ENCODE peak calls at places on chromosomes 13 and 19, in seven cellular contexts. One of them, this sample, is unnamed.

GRCh38 chr19:7694499-7694898 is 7.4 kb downstream of the FCER2 start:
- DNase-seq in ovary: no peak
- DNase-seq in psoas muscle: no peak
- DNase-seq in esophagus squamous epithelium: no peak
- DNase-seq in CD8-positive, alpha-beta T cell: no peak
- DNase-seq in upper lobe of right lung: no peak
- DNase-seq in left lung: no peak
- DNase-seq in this sample: no peak

GRCh38 chr13:27810461-27810860 is 18.2 kb downstream of the GSX1 start:
- DNase-seq in ovary: no peak
- DNase-seq in psoas muscle: no peak
- DNase-seq in esophagus squamous epithelium: no peak
- DNase-seq in CD8-positive, alpha-beta T cell: no peak
- DNase-seq in upper lobe of right lung: no peak
- DNase-seq in left lung: no peak
- DNase-seq in this sample: no peak

GRCh38 chr19:49324801-49325491 is at the start of gene SLC6A16:
- DNase-seq in ovary: no peak
- DNase-seq in psoas muscle: no peak
- DNase-seq in esophagus squamous epithelium: no peak
- DNase-seq in CD8-positive, alpha-beta T cell: no peak
- DNase-seq in upper lobe of right lung: peak; percentile 52
- DNase-seq in left lung: no peak
- DNase-seq in this sample: no peak

GRCh38 chr13:88085036-88085435 is 413.9 kb downstream of the SLITRK5 start:
- DNase-seq in ovary: no peak
- DNase-seq in psoas muscle: no peak
- DNase-seq in esophagus squamous epithelium: no peak
- DNase-seq in CD8-positive, alpha-beta T cell: no peak
- DNase-seq in upper lobe of right lung: no peak
- DNase-seq in left lung: no peak
- DNase-seq in this sample: no peak

GRCh38 chr13:95335667-95336066 is 34.4 kb upstream of the ABCC4 start:
- DNase-seq in ovary: no peak
- DNase-seq in psoas muscle: no peak
- DNase-seq in esophagus squamous epithelium: no peak
- DNase-seq in CD8-positive, alpha-beta T cell: no peak
- DNase-seq in upper lobe of right lung: no peak
- DNase-seq in left lung: no peak
- DNase-seq in this sample: no peak

GRCh38 chr19:48804496-48804895 is 6.3 kb downstream of the BCAT2 start:
- DNase-seq in ovary: no peak
- DNase-seq in psoas muscle: no peak
- DNase-seq in esophagus squamous epithelium: no peak
- DNase-seq in CD8-positive, alpha-beta T cell: no peak
- DNase-seq in upper lobe of right lung: no peak
- DNase-seq in left lung: no peak
- DNase-seq in this sample: no peak

GRCh38 chr13:99468971-99469545 is 32.2 kb upstream of the TM9SF2 start:
- DNase-seq in ovary: no peak
- DNase-seq in psoas muscle: no peak
- DNase-seq in esophagus squamous epithelium: no peak
- DNase-seq in CD8-positive, alpha-beta T cell: no peak
- DNase-seq in upper lobe of right lung: no peak
- DNase-seq in left lung: no peak
- DNase-seq in this sample: no peak

GRCh38 chr13:96091164-96091931 is 1.4 kb downstream of the HS6ST3 start:
- DNase-seq in ovary: peak; percentile 34
- DNase-seq in psoas muscle: peak; percentile 13
- DNase-seq in esophagus squamous epithelium: no peak
- DNase-seq in CD8-positive, alpha-beta T cell: no peak
- DNase-seq in upper lobe of right lung: peak; percentile 63
- DNase-seq in left lung: no peak
- DNase-seq in this sample: no peak

GRCh38 chr13:73922728-73923393 is 211.3 kb downstream of the KLF12 start:
- DNase-seq in ovary: no peak
- DNase-seq in psoas muscle: no peak
- DNase-seq in esophagus squamous epithelium: no peak
- DNase-seq in CD8-positive, alpha-beta T cell: no peak
- DNase-seq in upper lobe of right lung: no peak
- DNase-seq in left lung: no peak
- DNase-seq in this sample: no peak

GRCh38 chr13:21812192-21812626 is 141.3 kb downstream of the FGF9 start:
- DNase-seq in ovary: no peak
- DNase-seq in psoas muscle: no peak
- DNase-seq in esophagus squamous epithelium: no peak
- DNase-seq in CD8-positive, alpha-beta T cell: no peak
- DNase-seq in upper lobe of right lung: no peak
- DNase-seq in left lung: no peak
- DNase-seq in this sample: no peak

GRCh38 chr13:101139076-101139475 is 277.2 kb downstream of the NALCN start:
- DNase-seq in ovary: no peak
- DNase-seq in psoas muscle: no peak
- DNase-seq in esophagus squamous epithelium: no peak
- DNase-seq in CD8-positive, alpha-beta T cell: no peak
- DNase-seq in upper lobe of right lung: no peak
- DNase-seq in left lung: no peak
- DNase-seq in this sample: no peak

GRCh38 chr19:56097306-56097705 is 23.8 kb downstream of the ZNF787 start:
- DNase-seq in ovary: no peak
- DNase-seq in psoas muscle: no peak
- DNase-seq in esophagus squamous epithelium: no peak
- DNase-seq in CD8-positive, alpha-beta T cell: no peak
- DNase-seq in upper lobe of right lung: no peak
- DNase-seq in left lung: no peak
- DNase-seq in this sample: no peak

GRCh38 chr19:46124638-46125115 is at the start of gene IGFL3:
- DNase-seq in ovary: no peak
- DNase-seq in psoas muscle: no peak
- DNase-seq in esophagus squamous epithelium: no peak
- DNase-seq in CD8-positive, alpha-beta T cell: no peak
- DNase-seq in upper lobe of right lung: no peak
- DNase-seq in left lung: no peak
- DNase-seq in this sample: no peak

GRCh38 chr13:98577823-98578285 is 947 bp upstream of the STK24 start:
- DNase-seq in ovary: peak; percentile 45
- DNase-seq in psoas muscle: no peak
- DNase-seq in esophagus squamous epithelium: no peak
- DNase-seq in CD8-positive, alpha-beta T cell: no peak
- DNase-seq in upper lobe of right lung: no peak
- DNase-seq in left lung: no peak
- DNase-seq in this sample: no peak

GRCh38 chr13:76440568-76440967 is 445.6 kb downstream of the KCTD12 start:
- DNase-seq in ovary: no peak
- DNase-seq in psoas muscle: no peak
- DNase-seq in esophagus squamous epithelium: no peak
- DNase-seq in CD8-positive, alpha-beta T cell: no peak
- DNase-seq in upper lobe of right lung: no peak
- DNase-seq in left lung: no peak
- DNase-seq in this sample: no peak

GRCh38 chr19:42423462-42424344 is 3.5 kb downstream of the LIPE start:
- DNase-seq in ovary: peak; percentile 84
- DNase-seq in psoas muscle: peak; percentile 84
- DNase-seq in esophagus squamous epithelium: peak; percentile 65
- DNase-seq in CD8-positive, alpha-beta T cell: peak; percentile 95
- DNase-seq in upper lobe of right lung: peak; percentile 90
- DNase-seq in left lung: peak; percentile 87
- DNase-seq in this sample: no peak

GRCh38 chr13:85236431-85236830 is 562.8 kb downstream of the SLITRK6 start:
- DNase-seq in ovary: no peak
- DNase-seq in psoas muscle: no peak
- DNase-seq in esophagus squamous epithelium: no peak
- DNase-seq in CD8-positive, alpha-beta T cell: no peak
- DNase-seq in upper lobe of right lung: no peak
- DNase-seq in left lung: no peak
- DNase-seq in this sample: no peak

GRCh38 chr19:48511800-48512503 is at the start of gene LMTK3:
- DNase-seq in ovary: no peak
- DNase-seq in psoas muscle: no peak
- DNase-seq in esophagus squamous epithelium: no peak
- DNase-seq in CD8-positive, alpha-beta T cell: peak; percentile 88
- DNase-seq in upper lobe of right lung: no peak
- DNase-seq in left lung: no peak
- DNase-seq in this sample: no peak

DNA sequence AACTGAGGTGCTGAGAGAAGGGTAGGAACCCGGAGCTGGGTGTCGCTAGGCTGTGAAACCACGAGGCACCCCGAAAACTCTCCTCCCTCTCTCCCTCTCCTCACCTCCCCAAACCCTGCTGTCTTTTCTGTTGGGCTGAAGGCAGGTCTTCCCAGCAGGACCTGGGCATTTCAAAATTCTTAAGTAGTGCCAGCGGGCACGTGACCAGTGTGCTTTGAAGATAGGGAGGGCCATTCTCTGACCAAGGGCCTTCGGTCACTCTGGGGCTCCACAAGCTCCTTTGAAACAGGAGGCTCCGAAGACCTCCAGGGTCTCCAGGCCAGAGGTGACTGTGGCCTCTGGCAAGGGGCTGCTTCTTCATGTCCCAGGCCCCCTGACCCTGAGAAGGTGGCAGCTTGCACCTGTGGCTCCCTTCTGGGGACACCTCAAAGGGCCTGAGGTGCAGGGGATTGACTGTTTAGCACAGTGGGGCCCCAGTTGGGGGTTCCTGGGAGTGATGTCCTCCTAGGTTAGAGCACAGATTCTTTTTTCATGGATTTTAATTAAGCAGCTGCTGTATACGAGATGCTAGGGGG is 48.3 kb downstream of the DNM2 start:
- DNase-seq in ovary: no peak
- DNase-seq in psoas muscle: no peak
- DNase-seq in esophagus squamous epithelium: no peak
- DNase-seq in CD8-positive, alpha-beta T cell: no peak
- DNase-seq in upper lobe of right lung: peak; percentile 75
- DNase-seq in left lung: no peak
- DNase-seq in this sample: no peak
- H3K4me1 ChIP-seq in ovary: peaks cover 26% of the 10 kb centered on the region
- H3K4me1 ChIP-seq in psoas muscle: peaks cover 58% of the 10 kb centered on the region
- H3K4me1 ChIP-seq in esophagus squamous epithelium: peaks cover 46% of the 10 kb centered on the region
- H3K4me1 ChIP-seq in CD8-positive, alpha-beta T cell: peaks cover 36% of the 10 kb centered on the region
- H3K4me1 ChIP-seq in upper lobe of right lung: peaks cover 72% of the 10 kb centered on the region
- H3K4me1 ChIP-seq in left lung: peaks cover 92% of the 10 kb centered on the region
- H3K4me1 ChIP-seq in this sample: peaks cover 72% of the 10 kb centered on the region

GRCh38 chr13:71801781-71802180 is 65.2 kb downstream of the DACH1 start:
- DNase-seq in ovary: no peak
- DNase-seq in psoas muscle: no peak
- DNase-seq in esophagus squamous epithelium: no peak
- DNase-seq in CD8-positive, alpha-beta T cell: no peak
- DNase-seq in upper lobe of right lung: no peak
- DNase-seq in left lung: no peak
- DNase-seq in this sample: no peak
- H3K4me1 ChIP-seq in ovary: no peaks in the 10 kb centered on the region
- H3K4me1 ChIP-seq in psoas muscle: no peaks in the 10 kb centered on the region
- H3K4me1 ChIP-seq in esophagus squamous epithelium: no peaks in the 10 kb centered on the region
- H3K4me1 ChIP-seq in CD8-positive, alpha-beta T cell: no peaks in the 10 kb centered on the region
- H3K4me1 ChIP-seq in upper lobe of right lung: no peaks in the 10 kb centered on the region
- H3K4me1 ChIP-seq in left lung: peaks cover 74% of the 10 kb centered on the region
- H3K4me1 ChIP-seq in this sample: no peaks in the 10 kb centered on the region

GRCh38 chr13:97239943-97240788 is 18.0 kb downstream of the MBNL2 start:
- DNase-seq in ovary: no peak
- DNase-seq in psoas muscle: no peak
- DNase-seq in esophagus squamous epithelium: no peak
- DNase-seq in CD8-positive, alpha-beta T cell: no peak
- DNase-seq in upper lobe of right lung: no peak
- DNase-seq in left lung: no peak
- DNase-seq in this sample: no peak

GRCh38 chr13:97240789-97241734 is 18.9 kb downstream of the MBNL2 start:
- DNase-seq in ovary: no peak
- DNase-seq in psoas muscle: no peak
- DNase-seq in esophagus squamous epithelium: no peak
- DNase-seq in CD8-positive, alpha-beta T cell: no peak
- DNase-seq in upper lobe of right lung: no peak
- DNase-seq in left lung: no peak
- DNase-seq in this sample: no peak

GRCh38 chr13:97238883-97239282 is 16.8 kb downstream of the MBNL2 start:
- DNase-seq in ovary: no peak
- DNase-seq in psoas muscle: no peak
- DNase-seq in esophagus squamous epithelium: no peak
- DNase-seq in CD8-positive, alpha-beta T cell: no peak
- DNase-seq in upper lobe of right lung: no peak
- DNase-seq in left lung: no peak
- DNase-seq in this sample: no peak

GRCh38 chr13:97238432-97238831 is 16.3 kb downstream of the MBNL2 start:
- DNase-seq in ovary: no peak
- DNase-seq in psoas muscle: no peak
- DNase-seq in esophagus squamous epithelium: no peak
- DNase-seq in CD8-positive, alpha-beta T cell: no peak
- DNase-seq in upper lobe of right lung: no peak
- DNase-seq in left lung: no peak
- DNase-seq in this sample: no peak

DNA sequence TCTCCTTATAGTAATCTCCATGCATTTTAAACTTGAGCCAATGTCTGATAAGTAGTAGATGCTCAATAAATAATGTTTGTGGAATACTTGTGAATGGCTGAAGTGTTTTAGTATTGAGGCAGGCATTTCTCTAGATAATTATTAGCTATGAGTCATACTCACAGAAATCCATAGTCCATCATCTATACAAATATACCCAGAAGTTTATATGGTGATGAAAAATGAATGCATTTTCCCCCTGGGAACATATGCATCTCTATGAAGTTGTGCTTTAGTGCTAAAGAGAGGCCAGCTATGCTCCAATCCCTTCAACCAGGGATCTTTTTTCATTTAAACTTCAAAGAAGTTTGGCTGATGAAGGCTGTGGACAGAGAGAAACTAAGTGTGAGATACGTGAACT is 17.2 kb downstream of the MBNL2 start:
- DNase-seq in ovary: no peak
- DNase-seq in psoas muscle: no peak
- DNase-seq in esophagus squamous epithelium: no peak
- DNase-seq in CD8-positive, alpha-beta T cell: no peak
- DNase-seq in upper lobe of right lung: no peak
- DNase-seq in left lung: no peak
- DNase-seq in this sample: no peak
- H3K4me1 ChIP-seq in ovary: peaks cover 23% of the 10 kb centered on the region
- H3K4me1 ChIP-seq in psoas muscle: peaks cover 91% of the 10 kb centered on the region
- H3K4me1 ChIP-seq in esophagus squamous epithelium: peaks cover 12% of the 10 kb centered on the region
- H3K4me1 ChIP-seq in CD8-positive, alpha-beta T cell: peaks cover 3% of the 10 kb centered on the region
- H3K4me1 ChIP-seq in upper lobe of right lung: peaks cover 86% of the 10 kb centered on the region
- H3K4me1 ChIP-seq in left lung: peaks cover 83% of the 10 kb centered on the region
- H3K4me1 ChIP-seq in this sample: peaks cover 96% of the 10 kb centered on the region

DNA sequence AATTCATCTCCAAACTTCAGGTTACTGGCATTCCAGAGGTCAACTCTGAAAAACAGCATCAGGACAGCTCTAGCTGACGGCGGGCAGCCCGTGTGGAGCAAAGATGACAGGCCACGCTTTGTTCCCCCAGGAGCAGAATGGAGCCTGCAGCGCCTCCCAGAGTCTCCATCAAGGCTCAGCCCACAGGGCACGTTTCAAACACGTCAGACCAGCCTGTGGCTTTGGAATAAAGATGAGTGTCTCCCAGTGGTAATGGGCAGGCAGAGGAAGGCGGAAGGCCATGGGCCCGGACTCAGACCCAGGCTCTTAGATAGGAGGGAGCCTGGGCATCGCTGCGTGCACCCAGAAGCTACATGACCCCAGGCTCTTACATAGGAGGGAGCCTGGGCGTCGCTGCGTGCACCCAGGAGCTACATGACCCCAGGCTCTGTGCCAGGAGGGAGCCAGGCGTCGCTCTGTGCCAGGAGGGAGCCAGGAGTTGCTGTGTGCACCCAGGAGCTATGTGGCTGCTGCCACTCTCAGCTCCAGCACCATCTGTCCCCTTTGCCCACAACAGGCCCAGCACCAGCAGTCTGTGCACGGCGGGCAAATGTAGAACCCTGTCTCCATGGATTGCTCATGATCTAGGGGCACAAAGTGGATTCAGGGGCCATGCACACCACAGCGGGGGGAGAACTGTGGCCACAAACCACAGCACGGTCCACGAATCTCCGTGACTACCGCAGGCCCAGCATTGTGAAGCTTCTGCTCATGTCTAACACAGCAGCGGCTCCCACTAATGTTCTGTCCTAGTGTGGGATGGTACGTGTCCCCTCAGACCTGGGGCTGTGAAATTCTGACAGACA is 47.8 kb upstream of the C13orf46 start:
- DNase-seq in ovary: no peak
- DNase-seq in psoas muscle: no peak
- DNase-seq in esophagus squamous epithelium: no peak
- DNase-seq in CD8-positive, alpha-beta T cell: no peak
- DNase-seq in upper lobe of right lung: no peak
- DNase-seq in left lung: no peak
- DNase-seq in this sample: no peak
- H3K4me1 ChIP-seq in ovary: peaks cover 10% of the 10 kb centered on the region
- H3K4me1 ChIP-seq in psoas muscle: peaks cover under 1% of the 10 kb centered on the region
- H3K4me1 ChIP-seq in esophagus squamous epithelium: peaks cover 10% of the 10 kb centered on the region
- H3K4me1 ChIP-seq in CD8-positive, alpha-beta T cell: no peaks in the 10 kb centered on the region
- H3K4me1 ChIP-seq in upper lobe of right lung: peaks cover 11% of the 10 kb centered on the region
- H3K4me1 ChIP-seq in left lung: no peaks in the 10 kb centered on the region
- H3K4me1 ChIP-seq in this sample: peaks cover 9% of the 10 kb centered on the region